ENCODE peak calls at places on chromosomes 4 and X, in six cellular contexts. A is body of pancreas; I is B cell; D is lower lobe of right lung; B is CD4-positive, alpha-beta T cell; R is H9. F is an unnamed sample.

GRCh38 chr4:41432889-41433288 is 105.1 kb upstream of the LIMCH1 start:
- DNase-seq in A (no peak), I (no peak), D (no peak), B (no peak), R (peak; percentile 55), F (peak; percentile 35)

GRCh38 chrX:2187352-2188115 is 313.2 kb downstream of the DHRSX start:
- DNase-seq in A (no peak), I (no peak), D (no peak), B (no peak), R (no peak), F (no peak)

GRCh38 chrX:9052081-9052480 is 18.2 kb upstream of the FAM9B start:
- DNase-seq in A (no peak), I (no peak), D (no peak), B (no peak), R (no peak), F (no peak)

GRCh38 chrX:114097411-114097810 is 486.5 kb upstream of the HTR2C start:
- DNase-seq in A (no peak), I (no peak), D (no peak), B (no peak), R (no peak), F (no peak)

GRCh38 chr4:118557298-118557851 is 127.8 kb upstream of the METTL14 start:
- DNase-seq in A (no peak), I (no peak), D (no peak), B (no peak), R (no peak), F (peak; percentile 73)

GRCh38 chr4:109870061-109870460 is 22.2 kb downstream of the LRIT3 start:
- DNase-seq in A (no peak), I (no peak), D (no peak), B (no peak), R (no peak), F (no peak)

GRCh38 chr4:77037736-77038135 is 38.1 kb downstream of the CCNI start:
- DNase-seq in A (no peak), I (no peak), D (no peak), B (no peak), R (no peak), F (no peak)

GRCh38 chr4:36773467-36773866 is 471.1 kb upstream of the NWD2 start:
- DNase-seq in A (no peak), I (no peak), D (no peak), B (no peak), R (no peak), F (no peak)

GRCh38 chr4:145525291-145525740 is 43.7 kb downstream of the SMAD1 start:
- DNase-seq in A (no peak), I (no peak), D (no peak), B (no peak), R (no peak), F (no peak)

GRCh38 chr4:25020240-25020639 is 10.5 kb downstream of the LGI2 start:
- DNase-seq in A (no peak), I (no peak), D (no peak), B (no peak), R (no peak), F (peak; percentile 37)

GRCh38 chrX:22730542-22730941 is 269.2 kb upstream of the DDX53 start:
- DNase-seq in A (no peak), I (no peak), D (no peak), B (no peak), R (peak; percentile 38), F (no peak)

GRCh38 chrX:120824021-120824420 is 51.6 kb downstream of the CT47B1 start:
- DNase-seq in A (no peak), I (no peak), D (no peak), B (no peak), R (no peak), F (no peak)

GRCh38 chr4:152357206-152357605 is 178.7 kb downstream of the FBXW7 start:
- DNase-seq in A (no peak), I (no peak), D (peak; percentile 54), B (no peak), R (no peak), F (peak; percentile 28)

GRCh38 chr4:128600996-128601857 is 208.3 kb upstream of the JADE1 start:
- DNase-seq in A (peak; percentile 80), I (no peak), D (peak; percentile 72), B (no peak), R (no peak), F (peak; percentile 90)

GRCh38 chrX:135463937-135464336 is 42.2 kb downstream of the SMIM10L2A start:
- DNase-seq in A (no peak), I (peak; percentile 3), D (no peak), B (no peak), R (no peak), F (no peak)

DNA sequence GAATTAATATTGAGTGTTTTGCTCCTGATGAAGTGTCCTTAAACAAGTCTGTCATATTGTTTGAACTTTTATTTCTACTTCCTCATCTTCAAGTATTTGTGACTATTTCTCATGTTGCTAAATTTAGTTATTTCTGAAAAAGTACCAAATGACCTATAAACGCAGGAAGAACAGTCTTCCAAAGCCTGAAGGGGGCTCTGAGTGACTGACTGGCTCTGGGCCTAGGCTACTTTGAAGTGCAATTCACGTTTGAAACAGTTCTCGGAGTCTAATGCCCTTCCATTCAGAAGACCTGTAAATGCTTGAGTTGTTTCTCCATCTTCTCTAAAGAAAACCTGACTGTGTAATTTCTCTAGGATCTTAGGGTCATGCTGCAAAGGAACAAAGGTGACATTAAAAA is 26.5 kb downstream of the GALNT7 start:
- DNase-seq in A (no peak), I (no peak), D (no peak), B (no peak), R (no peak), F (no peak)
- TF ChIP-seq CTCF in A (no peak), I (no peak), D (no peak), B (no peak), R (peak; percentile 38), F (no peak)

DNA sequence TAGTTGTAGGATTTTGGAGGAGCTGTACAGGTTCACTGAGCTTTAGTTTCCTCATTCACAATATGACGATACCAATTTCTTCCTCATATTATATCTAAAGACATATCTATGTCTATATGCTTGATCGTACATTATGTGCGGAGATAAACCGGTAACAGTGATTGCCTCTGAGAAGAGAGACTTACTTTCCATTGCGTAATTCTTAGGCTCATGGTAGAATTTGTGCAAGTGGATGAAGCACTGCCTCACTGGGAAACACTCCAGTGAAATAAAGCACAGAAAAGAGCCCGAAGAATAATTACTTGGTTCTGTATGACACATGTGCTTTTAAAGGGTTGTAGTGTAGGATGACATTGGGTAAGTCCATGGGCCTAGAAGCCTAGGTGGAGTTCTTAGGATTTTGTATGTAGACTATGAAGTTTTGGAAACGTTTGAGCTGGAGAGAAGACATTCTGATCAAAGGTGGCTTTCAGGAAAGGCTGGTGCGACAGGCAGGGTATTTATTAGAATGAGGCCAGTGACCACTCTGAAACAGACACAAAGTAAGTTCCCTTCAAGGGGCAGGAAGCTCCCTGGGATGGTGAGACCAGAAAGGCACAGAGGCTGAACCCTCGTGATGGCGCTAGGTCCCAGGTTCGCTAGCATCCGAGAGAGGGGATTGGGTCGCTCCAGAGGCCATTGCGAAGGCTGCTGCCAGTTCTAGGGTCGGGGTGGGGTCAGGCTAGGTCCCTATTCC is 649 bp upstream of the VBP1 start:
- DNase-seq in A (no peak), I (no peak), D (no peak), B (no peak), R (no peak), F (no peak)
- TF ChIP-seq CTCF in A (no peak), I (no peak), D (no peak), B (no peak), R (no peak), F (no peak)

GRCh38 chrX:151151668-151152267 is 24.6 kb upstream of the GPR50 start:
- DNase-seq in A (peak; percentile 20), I (peak; percentile 61), D (no peak), B (no peak), R (peak; percentile 35), F (peak; percentile 17)
- TF ChIP-seq CTCF in A (peak; percentile 72), I (peak; percentile 65), D (peak; percentile 69), B (peak; percentile 67), R (peak; percentile 81), F (peak; percentile 84)

GRCh38 chr4:141131738-141132688 is 1.3 kb downstream of the RNF150 start:
- DNase-seq in A (peak; percentile 15), I (peak; percentile 6), D (no peak), B (no peak), R (peak; percentile 38), F (no peak)

GRCh38 chr4:141134051-141134450 is 782 bp upstream of the RNF150 start:
- DNase-seq in A (no peak), I (no peak), D (no peak), B (no peak), R (no peak), F (peak; percentile 60)

GRCh38 chr4:141132689-141133145 is 552 bp downstream of the RNF150 start:
- DNase-seq in A (peak; percentile 15), I (no peak), D (no peak), B (no peak), R (peak; percentile 46), F (no peak)

GRCh38 chr4:141134586-141134985 is 1.3 kb upstream of the RNF150 start:
- DNase-seq in A (no peak), I (no peak), D (no peak), B (no peak), R (no peak), F (no peak)

DNA sequence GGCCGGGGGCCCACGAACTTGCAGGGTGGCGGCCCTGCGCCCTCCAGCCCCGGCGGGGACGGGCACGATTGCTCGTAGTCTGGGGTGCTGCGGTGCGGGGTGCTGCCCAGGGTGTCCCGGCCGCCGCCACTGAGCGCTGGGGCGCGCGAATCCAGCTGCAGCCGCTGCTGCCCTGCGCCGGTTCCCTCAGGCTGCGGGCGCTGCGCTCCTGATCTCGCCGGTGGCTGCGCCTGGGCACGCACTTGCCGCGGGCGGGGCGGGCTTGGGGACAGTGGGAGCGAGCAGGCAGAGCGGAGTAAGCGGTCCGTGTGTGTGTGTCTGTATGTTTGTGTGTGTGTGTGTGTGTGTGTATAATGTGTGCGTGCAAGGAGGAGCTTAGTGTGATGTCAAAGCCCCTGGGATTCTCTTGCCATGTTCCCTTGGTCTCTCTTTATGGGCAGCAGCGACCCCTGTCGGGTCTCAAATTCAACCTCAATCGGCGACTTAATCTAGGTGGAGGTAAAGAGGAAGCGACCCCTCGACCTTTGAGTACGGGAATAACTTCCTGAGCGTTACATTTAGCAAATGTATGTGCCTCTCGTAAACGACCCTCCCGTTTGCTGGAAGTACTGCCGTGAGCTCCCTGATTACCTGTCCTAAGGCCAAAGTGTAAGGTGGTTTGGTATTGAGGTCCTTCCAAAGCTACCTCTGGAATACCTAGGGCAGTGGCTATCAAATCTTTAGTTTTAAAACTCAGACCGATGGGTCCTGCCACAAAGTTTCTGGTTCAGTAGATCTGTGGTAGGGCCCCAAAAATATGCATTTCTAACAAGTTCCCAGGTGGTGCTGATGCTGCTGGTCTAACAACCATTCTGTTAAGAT is at the start of gene RNF150:
- DNase-seq in A (peak; percentile 77), I (peak; percentile 59), D (peak; percentile 68), B (no peak), R (peak; percentile 88), F (peak; percentile 93)
- TF ChIP-seq CTCF in A (peak; percentile 69), I (no peak), D (peak; percentile 51), B (peak; percentile 20), R (peak; percentile 81), F (peak; percentile 82)

GRCh38 chr4:183600189-183600685 is 58.7 kb downstream of the RWDD4 start:
- DNase-seq in A (no peak), I (peak; percentile 2), D (no peak), B (no peak), R (peak; percentile 48), F (no peak)
- TF ChIP-seq CTCF in A (no peak), I (no peak), D (peak; percentile 27), B (peak; percentile 35), R (peak; percentile 76), F (peak; percentile 74)